ENCODE peak calls at places on chromosome 7, in five cellular contexts. B, K, Z, X and H are unnamed samples.

GRCh38 chr7:157430721-157431120 is 93.9 kb downstream of the DNAJB6 start:
- DNase-seq in B (no peak), K (no peak), Z (no peak), X (no peak), H (no peak)

GRCh38 chr7:74101061-74101681 is 17.6 kb downstream of the LIMK1 start:
- DNase-seq in B (no peak), K (no peak), Z (no peak), X (no peak), H (no peak)

GRCh38 chr7:14871880-14872279 is 30.7 kb downstream of the DGKB start:
- DNase-seq in B (no peak), K (no peak), Z (no peak), X (no peak), H (no peak)

GRCh38 chr7:76372984-76373833 is 14.4 kb upstream of the YWHAG start:
- DNase-seq in B (no peak), K (no peak), Z (peak), X (no peak), H (peak)

GRCh38 chr7:129434846-129435318 is 650 bp downstream of the STRIP2 start:
- DNase-seq in B (no peak), K (no peak), Z (no peak), X (peak), H (no peak)

GRCh38 chr7:5549096-5549896 is 125.7 kb upstream of the TNRC18 start:
- DNase-seq in B (no peak), K (no peak), Z (no peak), X (no peak), H (no peak)

GRCh38 chr7:13628231-13629001 is 361.1 kb downstream of the ETV1 start:
- DNase-seq in B (no peak), K (no peak), Z (peak), X (no peak), H (no peak)

GRCh38 chr7:17640730-17641377 is 299.4 kb downstream of the SNX13 start:
- DNase-seq in B (peak), K (peak), Z (no peak), X (no peak), H (no peak)

GRCh38 chr7:26038201-26038990 is 113.6 kb upstream of the NFE2L3 start:
- DNase-seq in B (no peak), K (no peak), Z (no peak), X (no peak), H (no peak)

GRCh38 chr7:157795199-157795598 is 458.4 kb downstream of the DNAJB6 start:
- DNase-seq in B (no peak), K (no peak), Z (no peak), X (no peak), H (no peak)

GRCh38 chr7:98531717-98532116 is 85.4 kb upstream of the NPTX2 start:
- DNase-seq in B (no peak), K (no peak), Z (no peak), X (no peak), H (no peak)

GRCh38 chr7:156026076-156027002 is 214.1 kb upstream of the SHH start:
- DNase-seq in B (no peak), K (no peak), Z (no peak), X (no peak), H (no peak)

GRCh38 chr7:232571-233455 is 40.4 kb downstream of the FAM20C start:
- DNase-seq in B (no peak), K (no peak), Z (no peak), X (no peak), H (no peak)

GRCh38 chr7:135672560-135673359 is 10.4 kb downstream of the STMP1 start:
- DNase-seq in B (peak), K (peak), Z (no peak), X (no peak), H (peak)

GRCh38 chr7:91694221-91694856 is 186.2 kb downstream of the MTERF1 start:
- DNase-seq in B (no peak), K (no peak), Z (no peak), X (no peak), H (no peak)

GRCh38 chr7:108093903-108094302 is 36.3 kb downstream of the LAMB4 start:
- DNase-seq in B (no peak), K (no peak), Z (no peak), X (no peak), H (no peak)

GRCh38 chr7:96992624-96993452 is 12.5 kb upstream of the DLX6 start:
- DNase-seq in B (no peak), K (no peak), Z (no peak), X (no peak), H (no peak)

GRCh38 chr7:158266817-158267736 is 320.5 kb downstream of the PTPRN2 start:
- DNase-seq in B (no peak), K (no peak), Z (no peak), X (no peak), H (no peak)

GRCh38 chr7:50633414-50633710 is 68.2 kb upstream of the DDC start:
- DNase-seq in B (no peak), K (no peak), Z (no peak), X (no peak), H (no peak)

GRCh38 chr7:112410087-112410486 is 40.2 kb upstream of the IFRD1 start:
- DNase-seq in B (no peak), K (no peak), Z (no peak), X (no peak), H (no peak)

GRCh38 chr7:24307294-24307693 is 23.3 kb downstream of the NPY start:
- DNase-seq in B (no peak), K (no peak), Z (no peak), X (no peak), H (no peak)

GRCh38 chr7:44574286-44574872 is 671 bp upstream of the DDX56 start:
- DNase-seq in B (no peak), K (no peak), Z (no peak), X (no peak), H (no peak)

GRCh38 chr7:54153462-54153861 is 388.7 kb upstream of the VSTM2A start:
- DNase-seq in B (no peak), K (no peak), Z (no peak), X (no peak), H (no peak)

GRCh38 chr7:149449897-149450296 is 11.0 kb downstream of the ZNF777 start:
- DNase-seq in B (no peak), K (no peak), Z (no peak), X (no peak), H (no peak)

GRCh38 chr7:18552943-18553584 is 57.5 kb downstream of the HDAC9 start:
- DNase-seq in B (no peak), K (no peak), Z (no peak), X (no peak), H (no peak)

GRCh38 chr7:155961241-155962190 is 149.3 kb upstream of the SHH start:
- DNase-seq in B (no peak), K (no peak), Z (peak), X (no peak), H (no peak)

GRCh38 chr7:132782777-132783633 is 206.7 kb upstream of the PLXNA4 start:
- DNase-seq in B (no peak), K (no peak), Z (peak), X (no peak), H (peak)

GRCh38 chr7:74084722-74085578 is 1.3 kb downstream of the LIMK1 start:
- DNase-seq in B (no peak), K (no peak), Z (no peak), X (peak), H (no peak)